ENCODE peak calls at places on chromosomes 16 and 17, in six cellular contexts. One of them, this sample, is unnamed.

GRCh38 chr16:4386452-4386813 is 14.8 kb downstream of the VASN start:
- DNase-seq in HepG2: no peak
- DNase-seq in H1: peak
- DNase-seq in K562: no peak
- DNase-seq in SK-N-SH: no peak
- DNase-seq in GM12878: no peak
- DNase-seq in this sample: no peak

GRCh38 chr17:74280093-74280513 is 6.1 kb downstream of the DNAI2 start:
- DNase-seq in HepG2: no peak
- DNase-seq in H1: no peak
- DNase-seq in K562: no peak
- DNase-seq in SK-N-SH: no peak
- DNase-seq in GM12878: no peak
- DNase-seq in this sample: no peak

GRCh38 chr17:79944821-79945391 is 90.8 kb downstream of the TBC1D16 start:
- DNase-seq in HepG2: no peak
- DNase-seq in H1: no peak
- DNase-seq in K562: no peak
- DNase-seq in SK-N-SH: peak
- DNase-seq in GM12878: no peak
- DNase-seq in this sample: no peak

GRCh38 chr17:54992797-54993639 is 24.5 kb downstream of the STXBP4 start:
- DNase-seq in HepG2: peak
- DNase-seq in H1: no peak
- DNase-seq in K562: peak
- DNase-seq in SK-N-SH: peak
- DNase-seq in GM12878: no peak
- DNase-seq in this sample: peak

GRCh38 chr17:27756467-27757371 is 43.6 kb downstream of the NOS2 start:
- DNase-seq in HepG2: peak
- DNase-seq in H1: peak
- DNase-seq in K562: peak
- DNase-seq in SK-N-SH: peak
- DNase-seq in GM12878: no peak
- DNase-seq in this sample: peak

GRCh38 chr16:24535827-24536226 is 3.5 kb upstream of the RBBP6 start:
- DNase-seq in HepG2: peak
- DNase-seq in H1: no peak
- DNase-seq in K562: peak
- DNase-seq in SK-N-SH: no peak
- DNase-seq in GM12878: no peak
- DNase-seq in this sample: peak

GRCh38 chr17:72555052-72555451 is 434.2 kb downstream of the SOX9 start:
- DNase-seq in HepG2: no peak
- DNase-seq in H1: no peak
- DNase-seq in K562: no peak
- DNase-seq in SK-N-SH: no peak
- DNase-seq in GM12878: no peak
- DNase-seq in this sample: no peak

GRCh38 chr17:13162361-13162760 is 144.5 kb upstream of the ELAC2 start:
- DNase-seq in HepG2: no peak
- DNase-seq in H1: no peak
- DNase-seq in K562: no peak
- DNase-seq in SK-N-SH: no peak
- DNase-seq in GM12878: no peak
- DNase-seq in this sample: no peak

GRCh38 chr16:55377840-55378239 is 53.8 kb downstream of the IRX6 start:
- DNase-seq in HepG2: peak
- DNase-seq in H1: no peak
- DNase-seq in K562: no peak
- DNase-seq in SK-N-SH: no peak
- DNase-seq in GM12878: no peak
- DNase-seq in this sample: no peak

GRCh38 chr17:51537996-51538550 is 277.7 kb downstream of the UTP18 start:
- DNase-seq in HepG2: no peak
- DNase-seq in H1: no peak
- DNase-seq in K562: no peak
- DNase-seq in SK-N-SH: no peak
- DNase-seq in GM12878: no peak
- DNase-seq in this sample: no peak

GRCh38 chr17:64783556-64784352 is 121.6 kb upstream of the SMURF2 start:
- DNase-seq in HepG2: no peak
- DNase-seq in H1: no peak
- DNase-seq in K562: no peak
- DNase-seq in SK-N-SH: no peak
- DNase-seq in GM12878: no peak
- DNase-seq in this sample: no peak

GRCh38 chr16:88636488-88637265 is 1.7 kb upstream of the IL17C start:
- DNase-seq in HepG2: no peak
- DNase-seq in H1: no peak
- DNase-seq in K562: no peak
- DNase-seq in SK-N-SH: no peak
- DNase-seq in GM12878: no peak
- DNase-seq in this sample: no peak

GRCh38 chr17:48432820-48433775 is 3.1 kb upstream of the SKAP1 start:
- DNase-seq in HepG2: no peak
- DNase-seq in H1: no peak
- DNase-seq in K562: peak
- DNase-seq in SK-N-SH: no peak
- DNase-seq in GM12878: no peak
- DNase-seq in this sample: no peak

GRCh38 chr17:82320140-82320840 is 2.9 kb upstream of the CD7 start:
- DNase-seq in HepG2: no peak
- DNase-seq in H1: no peak
- DNase-seq in K562: no peak
- DNase-seq in SK-N-SH: peak
- DNase-seq in GM12878: no peak
- DNase-seq in this sample: no peak

GRCh38 chr17:27575100-27575911 is 55.7 kb upstream of the LGALS9 start:
- DNase-seq in HepG2: no peak
- DNase-seq in H1: no peak
- DNase-seq in K562: peak
- DNase-seq in SK-N-SH: no peak
- DNase-seq in GM12878: no peak
- DNase-seq in this sample: no peak

GRCh38 chr17:59220328-59221158 is at the start of gene GDPD1:
- DNase-seq in HepG2: peak
- DNase-seq in H1: peak
- DNase-seq in K562: peak
- DNase-seq in SK-N-SH: peak
- DNase-seq in GM12878: peak
- DNase-seq in this sample: peak

GRCh38 chr17:65173284-65173793 is 36.2 kb downstream of the RGS9 start:
- DNase-seq in HepG2: no peak
- DNase-seq in H1: peak
- DNase-seq in K562: peak
- DNase-seq in SK-N-SH: peak
- DNase-seq in GM12878: no peak
- DNase-seq in this sample: peak

GRCh38 chr17:61400786-61401279 is 1.2 kb downstream of the TBX2 start:
- DNase-seq in HepG2: no peak
- DNase-seq in H1: no peak
- DNase-seq in K562: no peak
- DNase-seq in SK-N-SH: peak
- DNase-seq in GM12878: no peak
- DNase-seq in this sample: no peak

GRCh38 chr16:23174622-23175021 is 7.9 kb upstream of the SCNN1G start:
- DNase-seq in HepG2: no peak
- DNase-seq in H1: no peak
- DNase-seq in K562: no peak
- DNase-seq in SK-N-SH: no peak
- DNase-seq in GM12878: no peak
- DNase-seq in this sample: no peak

GRCh38 chr17:75850928-75851692 is 4.0 kb downstream of the WBP2 start:
- DNase-seq in HepG2: no peak
- DNase-seq in H1: no peak
- DNase-seq in K562: no peak
- DNase-seq in SK-N-SH: no peak
- DNase-seq in GM12878: no peak
- DNase-seq in this sample: no peak

GRCh38 chr17:60141111-60142018 is 8.4 kb upstream of the CA4 start:
- DNase-seq in HepG2: no peak
- DNase-seq in H1: peak
- DNase-seq in K562: no peak
- DNase-seq in SK-N-SH: peak
- DNase-seq in GM12878: no peak
- DNase-seq in this sample: no peak

GRCh38 chr17:76834889-76835288 is 33.3 kb upstream of the MGAT5B start:
- DNase-seq in HepG2: no peak
- DNase-seq in H1: no peak
- DNase-seq in K562: no peak
- DNase-seq in SK-N-SH: peak
- DNase-seq in GM12878: no peak
- DNase-seq in this sample: no peak

GRCh38 chr17:40922239-40922638 is 15.2 kb downstream of the KRT23 start:
- DNase-seq in HepG2: peak
- DNase-seq in H1: no peak
- DNase-seq in K562: peak
- DNase-seq in SK-N-SH: no peak
- DNase-seq in GM12878: no peak
- DNase-seq in this sample: peak

GRCh38 chr16:52547834-52548215 is 882 bp upstream of the TOX3 start:
- DNase-seq in HepG2: no peak
- DNase-seq in H1: no peak
- DNase-seq in K562: no peak
- DNase-seq in SK-N-SH: no peak
- DNase-seq in GM12878: no peak
- DNase-seq in this sample: no peak

GRCh38 chr16:66298006-66298405 is 68.5 kb upstream of the CDH5 start:
- DNase-seq in HepG2: no peak
- DNase-seq in H1: no peak
- DNase-seq in K562: no peak
- DNase-seq in SK-N-SH: no peak
- DNase-seq in GM12878: no peak
- DNase-seq in this sample: no peak

GRCh38 chr16:57194512-57194911 is 8.4 kb downstream of the RSPRY1 start:
- DNase-seq in HepG2: peak
- DNase-seq in H1: no peak
- DNase-seq in K562: no peak
- DNase-seq in SK-N-SH: peak
- DNase-seq in GM12878: no peak
- DNase-seq in this sample: no peak

GRCh38 chr16:66510711-66511614 is 39.0 kb downstream of the TK2 start:
- DNase-seq in HepG2: no peak
- DNase-seq in H1: no peak
- DNase-seq in K562: no peak
- DNase-seq in SK-N-SH: no peak
- DNase-seq in GM12878: no peak
- DNase-seq in this sample: no peak

GRCh38 chr17:64385187-64386083 is 5.2 kb downstream of the PECAM1 start:
- DNase-seq in HepG2: peak
- DNase-seq in H1: no peak
- DNase-seq in K562: peak
- DNase-seq in SK-N-SH: no peak
- DNase-seq in GM12878: peak
- DNase-seq in this sample: peak

GRCh38 chr16:21611178-21611545 is 11.8 kb downstream of the METTL9 start:
- DNase-seq in HepG2: no peak
- DNase-seq in H1: no peak
- DNase-seq in K562: no peak
- DNase-seq in SK-N-SH: no peak
- DNase-seq in GM12878: no peak
- DNase-seq in this sample: peak

GRCh38 chr16:57538235-57538711 is 1.9 kb upstream of the CCDC102A start:
- DNase-seq in HepG2: no peak
- DNase-seq in H1: peak
- DNase-seq in K562: no peak
- DNase-seq in SK-N-SH: no peak
- DNase-seq in GM12878: no peak
- DNase-seq in this sample: no peak

GRCh38 chr16:13316008-13316407 is 414.6 kb downstream of the SHISA9 start:
- DNase-seq in HepG2: no peak
- DNase-seq in H1: no peak
- DNase-seq in K562: no peak
- DNase-seq in SK-N-SH: no peak
- DNase-seq in GM12878: no peak
- DNase-seq in this sample: no peak

GRCh38 chr17:8016632-8017424 is 14.4 kb downstream of the GUCY2D start:
- DNase-seq in HepG2: no peak
- DNase-seq in H1: peak
- DNase-seq in K562: peak
- DNase-seq in SK-N-SH: peak
- DNase-seq in GM12878: no peak
- DNase-seq in this sample: peak

GRCh38 chr17:50661795-50662391 is 27.2 kb downstream of the ABCC3 start:
- DNase-seq in HepG2: peak
- DNase-seq in H1: no peak
- DNase-seq in K562: peak
- DNase-seq in SK-N-SH: peak
- DNase-seq in GM12878: no peak
- DNase-seq in this sample: peak

GRCh38 chr17:81393684-81394376 is 1.4 kb upstream of the BAHCC1 start:
- DNase-seq in HepG2: peak
- DNase-seq in H1: peak
- DNase-seq in K562: peak
- DNase-seq in SK-N-SH: peak
- DNase-seq in GM12878: peak
- DNase-seq in this sample: peak

GRCh38 chr17:72702136-72702735 is 390.3 kb downstream of the SLC39A11 start:
- DNase-seq in HepG2: peak
- DNase-seq in H1: no peak
- DNase-seq in K562: no peak
- DNase-seq in SK-N-SH: no peak
- DNase-seq in GM12878: no peak
- DNase-seq in this sample: no peak

GRCh38 chr16:11100239-11100750 is 155.7 kb downstream of the SOCS1 start:
- DNase-seq in HepG2: no peak
- DNase-seq in H1: peak
- DNase-seq in K562: peak
- DNase-seq in SK-N-SH: no peak
- DNase-seq in GM12878: peak
- DNase-seq in this sample: no peak
- TF ChIP-seq GABPA in HepG2: no peak
- TF ChIP-seq GABPA in H1: no peak
- TF ChIP-seq GABPA in K562: no peak
- TF ChIP-seq GABPA in SK-N-SH: no peak
- TF ChIP-seq GABPA in GM12878: no peak
- TF ChIP-seq GABPA in this sample: no peak

GRCh38 chr17:39664581-39665561 is at the start of gene TCAP:
- DNase-seq in HepG2: no peak
- DNase-seq in H1: no peak
- DNase-seq in K562: no peak
- DNase-seq in SK-N-SH: no peak
- DNase-seq in GM12878: no peak
- DNase-seq in this sample: no peak
- TF ChIP-seq GABPA in HepG2: no peak
- TF ChIP-seq GABPA in H1: no peak
- TF ChIP-seq GABPA in K562: no peak
- TF ChIP-seq GABPA in SK-N-SH: no peak
- TF ChIP-seq GABPA in GM12878: no peak
- TF ChIP-seq GABPA in this sample: no peak

GRCh38 chr17:78324391-78325075 is 35.3 kb downstream of the SOCS3 start:
- DNase-seq in HepG2: no peak
- DNase-seq in H1: peak
- DNase-seq in K562: no peak
- DNase-seq in SK-N-SH: peak
- DNase-seq in GM12878: no peak
- DNase-seq in this sample: peak
- TF ChIP-seq GABPA in HepG2: no peak
- TF ChIP-seq GABPA in H1: no peak
- TF ChIP-seq GABPA in K562: no peak
- TF ChIP-seq GABPA in SK-N-SH: no peak
- TF ChIP-seq GABPA in GM12878: no peak
- TF ChIP-seq GABPA in this sample: no peak

GRCh38 chr16:1407749-1408148 is 6.8 kb downstream of the UNKL start:
- DNase-seq in HepG2: no peak
- DNase-seq in H1: no peak
- DNase-seq in K562: no peak
- DNase-seq in SK-N-SH: peak
- DNase-seq in GM12878: no peak
- DNase-seq in this sample: no peak
- TF ChIP-seq GABPA in HepG2: no peak
- TF ChIP-seq GABPA in H1: no peak
- TF ChIP-seq GABPA in K562: no peak
- TF ChIP-seq GABPA in SK-N-SH: no peak
- TF ChIP-seq GABPA in GM12878: no peak
- TF ChIP-seq GABPA in this sample: no peak